ENCODE peak calls at places on chromosomes 13 and 19, in seven cellular contexts. W, E, I, A, R, G and B are unnamed samples.

GRCh38 chr19:48403606-48404005 is 10.1 kb downstream of the GRIN2D start:
- DNase-seq in W (peak; percentile 71), E (no peak), I (peak; percentile 76), A (peak; percentile 86), R (no peak), G (no peak), B (peak; percentile 91)

GRCh38 chr19:42422576-42423461 is 4.4 kb downstream of the LIPE start:
- DNase-seq in W (no peak), E (no peak), I (no peak), A (peak; percentile 45), R (no peak), G (no peak), B (peak; percentile 42)

GRCh38 chr13:83085186-83085900 is 796.9 kb downstream of the SLITRK1 start:
- DNase-seq in W (peak; percentile 69), E (no peak), I (peak; percentile 46), A (no peak), R (no peak), G (no peak), B (no peak)

GRCh38 chr13:72194531-72194930 is 327.5 kb upstream of the DACH1 start:
- DNase-seq in W (no peak), E (no peak), I (no peak), A (no peak), R (no peak), G (no peak), B (no peak)

GRCh38 chr13:82947121-82948077 is 934.9 kb downstream of the SLITRK1 start:
- DNase-seq in W (peak; percentile 2), E (no peak), I (peak; percentile 71), A (no peak), R (no peak), G (no peak), B (no peak)

GRCh38 chr19:35404879-35405622 is 34.2 kb downstream of the GPR42 start:
- DNase-seq in W (peak; percentile 92), E (no peak), I (peak; percentile 90), A (no peak), R (peak; percentile 17), G (peak; percentile 74), B (peak; percentile 97)

GRCh38 chr19:48631254-48631653 is 5.9 kb downstream of the DBP start:
- DNase-seq in W (no peak), E (no peak), I (no peak), A (no peak), R (no peak), G (no peak), B (no peak)

GRCh38 chr19:1159864-1160595 is 14.0 kb downstream of the SBNO2 start:
- DNase-seq in W (no peak), E (no peak), I (no peak), A (no peak), R (no peak), G (no peak), B (no peak)

GRCh38 chr19:39752390-39752789 is 14.6 kb upstream of the CLC start:
- DNase-seq in W (no peak), E (no peak), I (no peak), A (no peak), R (no peak), G (no peak), B (no peak)

GRCh38 chr19:35889370-35890112 is 10.8 kb downstream of the NFKBID start:
- DNase-seq in W (no peak), E (no peak), I (no peak), A (no peak), R (no peak), G (no peak), B (no peak)

GRCh38 chr13:98977568-98978270 is at the start of gene DOCK9:
- DNase-seq in W (peak; percentile 65), E (no peak), I (peak; percentile 84), A (peak; percentile 63), R (peak; percentile 26), G (peak; percentile 23), B (peak; percentile 57)

GRCh38 chr13:24777171-24777570 is 13.2 kb downstream of the RNF17 start:
- DNase-seq in W (no peak), E (no peak), I (no peak), A (no peak), R (no peak), G (no peak), B (no peak)

GRCh38 chr13:33195693-33196464 is 89.7 kb downstream of the STARD13 start:
- DNase-seq in W (no peak), E (no peak), I (no peak), A (no peak), R (no peak), G (no peak), B (no peak)

GRCh38 chr13:101942535-101943157 is 459.2 kb downstream of the FGF14 start:
- DNase-seq in W (no peak), E (no peak), I (no peak), A (no peak), R (no peak), G (no peak), B (no peak)
- H3K18ac ChIP-seq in W (no peak overlapping the region), E (no peak overlapping the region), I (no peak overlapping the region), A (no peak overlapping the region), R (no peak overlapping the region), G (no peak overlapping the region), B (no peak overlapping the region)

GRCh38 chr13:36954542-36954941 is 34.5 kb upstream of the SMAD9 start:
- DNase-seq in W (peak; percentile 1), E (no peak), I (no peak), A (no peak), R (no peak), G (no peak), B (no peak)
- H3K23ac ChIP-seq in W (no peak overlapping the region), E (no peak overlapping the region), I (no peak overlapping the region), A (no peak overlapping the region), R (no peak overlapping the region), G (no peak overlapping the region), B (no peak overlapping the region)

GRCh38 chr13:110825516-110825915 is 89.4 kb downstream of the ANKRD10 start:
- DNase-seq in W (no peak), E (no peak), I (no peak), A (no peak), R (no peak), G (no peak), B (no peak)
- H3K18ac ChIP-seq in W (no peak overlapping the region), E (no peak overlapping the region), I (no peak overlapping the region), A (no peak overlapping the region), R (peak overlapping the region; percentile 24), G (no peak overlapping the region), B (no peak overlapping the region)

GRCh38 chr13:25978961-25979360 is 72.9 kb downstream of the SHISA2 start:
- DNase-seq in W (no peak), E (no peak), I (peak; percentile 23), A (no peak), R (no peak), G (peak; percentile 38), B (peak; percentile 12)

GRCh38 chr13:25980255-25980654 is 71.6 kb downstream of the SHISA2 start:
- DNase-seq in W (peak; percentile 3), E (peak; percentile 46), I (peak; percentile 35), A (peak; percentile 80), R (no peak), G (peak; percentile 14), B (peak; percentile 91)

GRCh38 chr13:25987987-25988386 is 63.8 kb downstream of the SHISA2 start:
- DNase-seq in W (no peak), E (no peak), I (no peak), A (no peak), R (no peak), G (no peak), B (no peak)

GRCh38 chr13:25981060-25981459 is 70.8 kb downstream of the SHISA2 start:
- DNase-seq in W (no peak), E (no peak), I (no peak), A (no peak), R (no peak), G (no peak), B (no peak)

DNA sequence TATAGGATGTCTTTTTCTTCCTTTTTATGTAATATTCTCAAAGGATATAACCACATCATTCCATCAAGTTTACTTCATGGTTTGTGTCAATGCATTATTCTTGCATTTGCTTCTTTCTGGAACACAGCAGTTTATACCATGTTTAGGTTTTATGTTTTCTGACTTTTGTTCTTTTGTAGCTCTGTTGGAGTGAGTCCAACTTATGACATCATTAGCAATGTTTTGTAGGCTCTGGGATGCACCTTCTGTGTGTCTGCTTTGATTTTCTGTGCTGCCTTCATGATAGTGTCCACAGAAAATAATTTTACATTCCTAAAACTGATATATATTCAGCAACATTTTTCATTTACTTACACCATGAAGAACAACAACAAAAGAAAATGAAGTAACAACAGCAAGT is 68.9 kb downstream of the SHISA2 start:
- DNase-seq in W (no peak), E (no peak), I (no peak), A (no peak), R (no peak), G (no peak), B (no peak)
- H3K23ac ChIP-seq in W (no peak overlapping the region), E (no peak overlapping the region), I (no peak overlapping the region), A (no peak overlapping the region), R (no peak overlapping the region), G (no peak overlapping the region), B (no peak overlapping the region)

DNA sequence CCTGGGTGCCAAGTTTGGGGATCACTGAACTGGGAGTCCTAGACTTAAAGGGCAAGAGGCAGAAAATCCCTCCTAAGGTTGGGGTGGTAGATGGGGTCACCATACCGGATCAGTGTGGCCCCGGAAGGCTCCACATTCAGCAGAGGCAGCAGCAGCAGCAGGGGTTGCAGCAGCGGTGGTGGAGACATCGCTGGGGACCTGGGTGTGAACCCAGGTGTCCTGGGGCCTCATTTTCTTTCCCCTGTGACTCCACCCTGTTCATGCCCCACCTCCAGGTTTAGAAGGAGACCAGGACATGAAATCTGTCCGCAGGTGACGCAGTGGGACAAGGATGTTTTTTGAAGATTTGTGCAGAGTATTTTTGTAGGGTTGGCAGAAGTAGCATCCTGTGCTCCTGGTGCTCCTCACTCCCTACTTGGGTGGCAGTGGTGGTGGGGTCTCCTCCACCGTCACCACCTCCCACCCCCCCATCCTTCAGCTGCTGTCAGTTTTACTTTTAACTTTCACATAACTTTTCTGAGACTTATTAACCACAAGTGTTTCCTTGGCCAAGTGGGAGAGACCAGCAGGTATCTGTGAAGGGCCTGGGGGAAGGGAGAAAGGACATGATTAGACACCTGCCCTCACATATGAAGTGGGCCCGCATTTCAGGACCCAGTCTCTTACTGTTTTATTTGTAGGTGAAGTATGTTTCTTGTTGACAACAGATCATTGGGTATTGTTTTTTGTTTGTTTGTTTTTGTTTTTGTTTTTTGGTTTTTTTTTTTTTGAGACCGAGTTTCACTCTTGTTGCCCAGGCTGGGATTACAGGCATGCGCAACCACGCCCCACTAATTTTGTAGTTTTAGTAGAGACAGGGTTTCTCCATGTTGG is at the start of gene NAPSA:
- DNase-seq in W (no peak), E (no peak), I (no peak), A (no peak), R (no peak), G (no peak), B (no peak)
- H3K18ac ChIP-seq in W (no peak within 1 kb of the TSS), E (no peak within 1 kb of the TSS), I (no peak within 1 kb of the TSS), A (no peak within 1 kb of the TSS), R (no peak within 1 kb of the TSS), G (no peak within 1 kb of the TSS), B (no peak within 1 kb of the TSS)

GRCh38 chr19:5218963-5219530 is 121.6 kb downstream of the PTPRS start:
- DNase-seq in W (no peak), E (no peak), I (no peak), A (no peak), R (no peak), G (no peak), B (no peak)

GRCh38 chr19:5215431-5215830 is 125.2 kb downstream of the PTPRS start:
- DNase-seq in W (no peak), E (no peak), I (no peak), A (no peak), R (no peak), G (no peak), B (no peak)

GRCh38 chr19:5216141-5216847 is 124.3 kb downstream of the PTPRS start:
- DNase-seq in W (no peak), E (no peak), I (no peak), A (no peak), R (no peak), G (no peak), B (no peak)

GRCh38 chr19:5218255-5218855 is 122.3 kb downstream of the PTPRS start:
- DNase-seq in W (no peak), E (no peak), I (no peak), A (no peak), R (no peak), G (no peak), B (no peak)

GRCh38 chr19:5217171-5217570 is 123.4 kb downstream of the PTPRS start:
- DNase-seq in W (no peak), E (no peak), I (no peak), A (no peak), R (no peak), G (no peak), B (no peak)
- H3K23ac ChIP-seq in W (no peak overlapping the region), E (no peak overlapping the region), I (no peak overlapping the region), A (no peak overlapping the region), R (no peak overlapping the region), G (no peak overlapping the region), B (no peak overlapping the region)